ENCODE peak calls at places on chromosomes 13 and 19, in eight cellular contexts. B, I, S, C, N, F, L and E are unnamed samples.

GRCh38 chr13:48975101-48975925 is at the start of gene FNDC3A:
- DNase-seq in F (peak; percentile 71), C (peak; percentile 94), S (peak; percentile 60), B (peak; percentile 58), N (peak; percentile 42), I (peak; percentile 57), L (peak; percentile 66), E (peak; percentile 63)

GRCh38 chr19:31436121-31436776 is 87.0 kb upstream of the TSHZ3 start:
- DNase-seq in N (no peak), F (no peak), I (peak; percentile 38), B (no peak), L (peak; percentile 64), S (no peak), C (no peak), E (peak; percentile 8)

GRCh38 chr19:47699360-47699917 is 13.8 kb upstream of the EHD2 start:
- DNase-seq in I (peak; percentile 45), L (peak; percentile 27), S (peak; percentile 43), F (no peak), N (peak; percentile 59), C (no peak), B (no peak), E (no peak)

GRCh38 chr13:53064721-53065120 is 36.1 kb downstream of the OLFM4 start:
- DNase-seq in C (no peak), N (peak; percentile 80), L (no peak), S (no peak), F (no peak), B (no peak), I (peak; percentile 8), E (no peak)

GRCh38 chr13:27868639-27869435 is 51.0 kb upstream of the PDX1 start:
- DNase-seq in F (no peak), S (no peak), I (peak; percentile 11), L (peak; percentile 32), B (no peak), C (no peak), N (no peak), E (peak; percentile 6)

GRCh38 chr13:36919206-36919832 is 719 bp downstream of the SMAD9 start:
- DNase-seq in S (peak; percentile 33), B (peak; percentile 3), F (peak; percentile 33), L (peak; percentile 33), N (peak; percentile 15), C (peak; percentile 86), I (peak; percentile 11), E (peak; percentile 25)

GRCh38 chr13:25018729-25019115 is 77.2 kb upstream of the PABPC3 start:
- DNase-seq in S (peak; percentile 23), F (no peak), N (no peak), C (no peak), B (no peak), L (no peak), I (no peak), E (no peak)

GRCh38 chr13:70253411-70253810 is 145.2 kb upstream of the KLHL1 start:
- DNase-seq in F (no peak), N (no peak), S (no peak), C (no peak), B (no peak), L (no peak), I (no peak), E (no peak)

GRCh38 chr19:39297931-39298634 is 1.9 kb downstream of the IFNL1 start:
- DNase-seq in L (no peak), I (no peak), N (no peak), S (no peak), F (no peak), C (peak; percentile 82), B (no peak), E (no peak)

GRCh38 chr13:54945978-54946377 is 1917.4 kb downstream of the OLFM4 start:
- DNase-seq in L (no peak), F (no peak), B (no peak), C (no peak), I (no peak), N (no peak), S (no peak), E (no peak)

GRCh38 chr13:71759506-71760225 is 107.3 kb downstream of the DACH1 start:
- DNase-seq in F (no peak), L (no peak), C (no peak), B (no peak), N (no peak), I (no peak), S (no peak), E (no peak)

GRCh38 chr13:99657848-99658265 is 156.6 kb downstream of the TM9SF2 start:
- DNase-seq in L (peak; percentile 5), F (peak; percentile 34), N (no peak), B (no peak), C (peak; percentile 88), S (peak; percentile 18), I (peak; percentile 29), E (peak; percentile 23)

GRCh38 chr13:82833928-82834327 is 1048.3 kb downstream of the SLITRK1 start:
- DNase-seq in N (no peak), I (peak; percentile 42), B (no peak), S (no peak), F (no peak), L (peak; percentile 5), C (no peak), E (peak; percentile 2)

GRCh38 chr19:51724543-51724942 is 752 bp upstream of the HAS1 start:
- DNase-seq in S (no peak), N (no peak), B (no peak), L (peak; percentile 39), C (peak; percentile 91), F (no peak), I (peak; percentile 80), E (no peak)

GRCh38 chr19:30522359-30522758 is 150.2 kb downstream of the ZNF536 start:
- DNase-seq in I (no peak), L (no peak), B (no peak), C (no peak), S (no peak), F (no peak), N (no peak), E (no peak)

GRCh38 chr19:27824108-27824507 is 1388.8 kb downstream of the UQCRFS1 start:
- DNase-seq in B (no peak), C (no peak), S (no peak), N (no peak), F (no peak), I (peak; percentile 23), L (no peak), E (peak; percentile 44)

GRCh38 chr19:10295305-10295846 is 5.6 kb downstream of the ICAM5 start:
- DNase-seq in S (peak; percentile 58), N (no peak), C (no peak), B (no peak), I (no peak), F (no peak), L (no peak), E (no peak)

GRCh38 chr13:86862137-86862536 is 809.0 kb upstream of the SLITRK5 start:
- DNase-seq in I (no peak), B (no peak), L (no peak), S (no peak), F (no peak), N (no peak), C (no peak), E (no peak)

GRCh38 chr19:7417671-7418324 is 69.1 kb downstream of the ARHGEF18 start:
- DNase-seq in I (no peak), B (no peak), N (no peak), F (no peak), S (no peak), L (no peak), C (no peak), E (peak; percentile 31)

GRCh38 chr19:42253245-42254082 is 1.5 kb downstream of the ERF start:
- DNase-seq in L (no peak), S (peak; percentile 78), N (peak; percentile 61), B (no peak), F (peak; percentile 76), I (peak; percentile 38), C (peak; percentile 95), E (peak; percentile 24)
- TF ChIP-seq CTCF in L (no peak), S (no peak), N (no peak), B (no peak), F (no peak), I (no peak), C (no peak), E (no peak)

DNA sequence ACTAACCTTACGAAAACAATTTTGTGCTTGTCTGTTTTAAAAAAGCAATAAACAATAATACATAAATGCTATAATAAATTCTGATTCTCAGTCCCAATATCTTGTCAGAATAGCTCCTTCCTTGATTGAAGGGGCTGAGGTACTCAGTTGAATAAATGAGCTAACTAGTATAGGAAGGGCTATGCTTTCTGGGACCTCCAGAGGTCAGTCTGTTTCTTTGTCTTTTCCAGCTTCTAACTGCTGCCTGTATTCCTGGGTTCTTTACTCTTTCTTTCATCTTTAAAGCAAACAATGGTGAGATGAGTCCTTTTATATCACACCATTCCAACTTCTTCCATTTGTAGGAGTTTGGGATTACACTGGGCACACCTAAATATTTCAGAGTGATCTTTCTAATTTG is 1297.0 kb upstream of the ATXN8OS start:
- DNase-seq in F (no peak), B (no peak), C (no peak), I (no peak), N (no peak), L (no peak), S (no peak), E (no peak)
- TF ChIP-seq CTCF in F (no peak), B (peak; percentile 39), C (no peak), I (no peak), N (no peak), L (no peak), S (no peak), E (no peak)

GRCh38 chr13:111064661-111065060 is 50.4 kb upstream of the ARHGEF7 start:
- DNase-seq in I (no peak), S (no peak), C (no peak), N (no peak), L (no peak), F (no peak), B (no peak), E (no peak)

GRCh38 chr13:111066544-111066943 is 48.6 kb upstream of the ARHGEF7 start:
- DNase-seq in N (no peak), B (no peak), C (no peak), I (no peak), F (peak; percentile 82), S (no peak), L (no peak), E (no peak)

GRCh38 chr13:111062305-111062704 is 52.8 kb upstream of the ARHGEF7 start:
- DNase-seq in S (no peak), N (no peak), L (no peak), B (no peak), C (no peak), I (no peak), F (no peak), E (no peak)

GRCh38 chr13:111065698-111066097 is 49.4 kb upstream of the ARHGEF7 start:
- DNase-seq in I (no peak), N (no peak), C (no peak), B (no peak), S (no peak), F (no peak), L (no peak), E (no peak)

GRCh38 chr13:111068009-111068350 is 47.1 kb upstream of the ARHGEF7 start:
- DNase-seq in C (no peak), F (no peak), N (no peak), S (no peak), L (no peak), B (no peak), I (no peak), E (no peak)
- TF ChIP-seq CTCF in C (no peak), F (no peak), N (no peak), S (no peak), L (no peak), B (no peak), I (no peak), E (no peak)

DNA sequence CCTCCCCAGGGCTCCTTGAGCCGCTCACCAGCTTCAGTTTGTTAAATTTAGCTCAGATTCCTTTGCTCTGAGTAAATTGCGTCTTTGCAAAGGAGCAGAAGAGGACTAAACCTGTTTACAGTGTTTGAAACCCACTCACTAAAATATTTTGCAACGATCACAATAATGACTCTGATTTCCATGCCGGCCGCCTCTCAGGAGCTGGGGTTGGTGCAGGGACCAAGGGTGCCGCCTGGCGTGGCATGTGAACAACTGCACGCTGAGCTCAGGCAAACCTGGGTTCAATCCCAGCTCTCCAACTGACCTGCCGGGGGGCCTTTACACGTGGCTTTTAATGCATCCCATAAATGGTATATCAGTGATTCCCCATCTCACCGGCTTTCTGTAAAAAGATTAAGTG is 68.7 kb upstream of the CACNA1A start:
- DNase-seq in B (no peak), I (peak; percentile 12), N (no peak), F (no peak), L (peak; percentile 21), S (no peak), C (no peak), E (peak; percentile 50)
- TF ChIP-seq CTCF in B (no peak), I (peak; percentile 35), N (no peak), F (no peak), L (peak; percentile 51), S (no peak), C (no peak), E (peak; percentile 63)